ENCODE peak calls at places on chromosomes 2 and 18, in ten cellular contexts. One of them, this sample, is unnamed.

GRCh38 chr2:11168488-11168887 is 13.2 kb downstream of the SLC66A3 start:
- DNase-seq in NCI-H2171 treated with DMSO at 0.1 percent for 48 hours: no peak
- DNase-seq in NT2/D1: no peak
- DNase-seq in pulmonary artery endothelial cell: no peak
- DNase-seq in dermis microvascular lymphatic vessel endothelial cell: no peak
- DNase-seq in MCF 10A: no peak
- DNase-seq in left cardiac atrium: no peak
- DNase-seq in T-helper 2 cell: no peak
- DNase-seq in SHP77 treated with DMSO at 0.1 percent for 48 hours: no peak
- DNase-seq in hippocampal formation: no peak
- DNase-seq in this sample: no peak

GRCh38 chr2:101762451-101763171 is 65.1 kb downstream of the MAP4K4 start:
- DNase-seq in NCI-H2171 treated with DMSO at 0.1 percent for 48 hours: no peak
- DNase-seq in NT2/D1: no peak
- DNase-seq in pulmonary artery endothelial cell: no peak
- DNase-seq in dermis microvascular lymphatic vessel endothelial cell: no peak
- DNase-seq in MCF 10A: no peak
- DNase-seq in left cardiac atrium: no peak
- DNase-seq in T-helper 2 cell: no peak
- DNase-seq in SHP77 treated with DMSO at 0.1 percent for 48 hours: no peak
- DNase-seq in hippocampal formation: peak; percentile 81
- DNase-seq in this sample: peak; percentile 88

GRCh38 chr2:160044728-160045127 is 17.7 kb downstream of the PLA2R1 start:
- DNase-seq in NCI-H2171 treated with DMSO at 0.1 percent for 48 hours: no peak
- DNase-seq in NT2/D1: no peak
- DNase-seq in pulmonary artery endothelial cell: no peak
- DNase-seq in dermis microvascular lymphatic vessel endothelial cell: no peak
- DNase-seq in MCF 10A: no peak
- DNase-seq in left cardiac atrium: no peak
- DNase-seq in T-helper 2 cell: no peak
- DNase-seq in SHP77 treated with DMSO at 0.1 percent for 48 hours: no peak
- DNase-seq in hippocampal formation: no peak
- DNase-seq in this sample: no peak

GRCh38 chr2:219664958-219665357 is 37.5 kb downstream of the SLC4A3 start:
- DNase-seq in NCI-H2171 treated with DMSO at 0.1 percent for 48 hours: peak; percentile 74
- DNase-seq in NT2/D1: no peak
- DNase-seq in pulmonary artery endothelial cell: no peak
- DNase-seq in dermis microvascular lymphatic vessel endothelial cell: no peak
- DNase-seq in MCF 10A: no peak
- DNase-seq in left cardiac atrium: peak; percentile 72
- DNase-seq in T-helper 2 cell: no peak
- DNase-seq in SHP77 treated with DMSO at 0.1 percent for 48 hours: no peak
- DNase-seq in hippocampal formation: no peak
- DNase-seq in this sample: no peak

GRCh38 chr2:236765475-236765874 is 195.8 kb downstream of the ACKR3 start:
- DNase-seq in NCI-H2171 treated with DMSO at 0.1 percent for 48 hours: no peak
- DNase-seq in NT2/D1: no peak
- DNase-seq in pulmonary artery endothelial cell: no peak
- DNase-seq in dermis microvascular lymphatic vessel endothelial cell: no peak
- DNase-seq in MCF 10A: no peak
- DNase-seq in left cardiac atrium: no peak
- DNase-seq in T-helper 2 cell: no peak
- DNase-seq in SHP77 treated with DMSO at 0.1 percent for 48 hours: no peak
- DNase-seq in hippocampal formation: no peak
- DNase-seq in this sample: peak; percentile 19

GRCh38 chr2:222671259-222672067 is at the start of gene MOGAT1:
- DNase-seq in NCI-H2171 treated with DMSO at 0.1 percent for 48 hours: peak; percentile 31
- DNase-seq in NT2/D1: peak; percentile 36
- DNase-seq in pulmonary artery endothelial cell: no peak
- DNase-seq in dermis microvascular lymphatic vessel endothelial cell: peak; percentile 23
- DNase-seq in MCF 10A: no peak
- DNase-seq in left cardiac atrium: peak; percentile 45
- DNase-seq in T-helper 2 cell: no peak
- DNase-seq in SHP77 treated with DMSO at 0.1 percent for 48 hours: no peak
- DNase-seq in hippocampal formation: peak; percentile 33
- DNase-seq in this sample: peak; percentile 59

GRCh38 chr18:13700153-13700552 is 26.2 kb downstream of the FAM210A start:
- DNase-seq in NCI-H2171 treated with DMSO at 0.1 percent for 48 hours: no peak
- DNase-seq in NT2/D1: no peak
- DNase-seq in pulmonary artery endothelial cell: no peak
- DNase-seq in dermis microvascular lymphatic vessel endothelial cell: no peak
- DNase-seq in MCF 10A: no peak
- DNase-seq in left cardiac atrium: no peak
- DNase-seq in T-helper 2 cell: no peak
- DNase-seq in SHP77 treated with DMSO at 0.1 percent for 48 hours: no peak
- DNase-seq in hippocampal formation: no peak
- DNase-seq in this sample: no peak

GRCh38 chr18:61612517-61612916 is 279.3 kb downstream of the CDH20 start:
- DNase-seq in NCI-H2171 treated with DMSO at 0.1 percent for 48 hours: no peak
- DNase-seq in NT2/D1: no peak
- DNase-seq in pulmonary artery endothelial cell: no peak
- DNase-seq in dermis microvascular lymphatic vessel endothelial cell: no peak
- DNase-seq in MCF 10A: no peak
- DNase-seq in left cardiac atrium: no peak
- DNase-seq in T-helper 2 cell: no peak
- DNase-seq in SHP77 treated with DMSO at 0.1 percent for 48 hours: no peak
- DNase-seq in hippocampal formation: no peak
- DNase-seq in this sample: peak; percentile 54

GRCh38 chr2:457792-458430 is 170.0 kb upstream of the ALKAL2 start:
- DNase-seq in NCI-H2171 treated with DMSO at 0.1 percent for 48 hours: peak; percentile 17
- DNase-seq in NT2/D1: no peak
- DNase-seq in pulmonary artery endothelial cell: no peak
- DNase-seq in dermis microvascular lymphatic vessel endothelial cell: no peak
- DNase-seq in MCF 10A: no peak
- DNase-seq in left cardiac atrium: no peak
- DNase-seq in T-helper 2 cell: no peak
- DNase-seq in SHP77 treated with DMSO at 0.1 percent for 48 hours: no peak
- DNase-seq in hippocampal formation: no peak
- DNase-seq in this sample: no peak

GRCh38 chr2:96701636-96702035 is 38.2 kb downstream of the LMAN2L start:
- DNase-seq in NCI-H2171 treated with DMSO at 0.1 percent for 48 hours: no peak
- DNase-seq in NT2/D1: no peak
- DNase-seq in pulmonary artery endothelial cell: no peak
- DNase-seq in dermis microvascular lymphatic vessel endothelial cell: no peak
- DNase-seq in MCF 10A: no peak
- DNase-seq in left cardiac atrium: no peak
- DNase-seq in T-helper 2 cell: no peak
- DNase-seq in SHP77 treated with DMSO at 0.1 percent for 48 hours: no peak
- DNase-seq in hippocampal formation: no peak
- DNase-seq in this sample: no peak

GRCh38 chr2:21303876-21304275 is 180.1 kb downstream of the TDRD15 start:
- DNase-seq in NCI-H2171 treated with DMSO at 0.1 percent for 48 hours: no peak
- DNase-seq in NT2/D1: no peak
- DNase-seq in pulmonary artery endothelial cell: no peak
- DNase-seq in dermis microvascular lymphatic vessel endothelial cell: no peak
- DNase-seq in MCF 10A: no peak
- DNase-seq in left cardiac atrium: no peak
- DNase-seq in T-helper 2 cell: no peak
- DNase-seq in SHP77 treated with DMSO at 0.1 percent for 48 hours: no peak
- DNase-seq in hippocampal formation: no peak
- DNase-seq in this sample: no peak

GRCh38 chr18:63298393-63299015 is 21.1 kb downstream of the BCL2 start:
- DNase-seq in NCI-H2171 treated with DMSO at 0.1 percent for 48 hours: no peak
- DNase-seq in NT2/D1: no peak
- DNase-seq in pulmonary artery endothelial cell: no peak
- DNase-seq in dermis microvascular lymphatic vessel endothelial cell: peak; percentile 23
- DNase-seq in MCF 10A: no peak
- DNase-seq in left cardiac atrium: no peak
- DNase-seq in T-helper 2 cell: no peak
- DNase-seq in SHP77 treated with DMSO at 0.1 percent for 48 hours: no peak
- DNase-seq in hippocampal formation: no peak
- DNase-seq in this sample: no peak

GRCh38 chr2:235262750-235263149 is 231.1 kb upstream of the AGAP1 start:
- DNase-seq in NCI-H2171 treated with DMSO at 0.1 percent for 48 hours: no peak
- DNase-seq in NT2/D1: no peak
- DNase-seq in pulmonary artery endothelial cell: no peak
- DNase-seq in dermis microvascular lymphatic vessel endothelial cell: no peak
- DNase-seq in MCF 10A: no peak
- DNase-seq in left cardiac atrium: no peak
- DNase-seq in T-helper 2 cell: no peak
- DNase-seq in SHP77 treated with DMSO at 0.1 percent for 48 hours: no peak
- DNase-seq in hippocampal formation: no peak
- DNase-seq in this sample: no peak

GRCh38 chr2:60341151-60341550 is 212.3 kb downstream of the BCL11A start:
- DNase-seq in NCI-H2171 treated with DMSO at 0.1 percent for 48 hours: no peak
- DNase-seq in NT2/D1: no peak
- DNase-seq in pulmonary artery endothelial cell: no peak
- DNase-seq in dermis microvascular lymphatic vessel endothelial cell: no peak
- DNase-seq in MCF 10A: no peak
- DNase-seq in left cardiac atrium: no peak
- DNase-seq in T-helper 2 cell: no peak
- DNase-seq in SHP77 treated with DMSO at 0.1 percent for 48 hours: no peak
- DNase-seq in hippocampal formation: no peak
- DNase-seq in this sample: no peak

This sample was measured in NCI-H524.